ENCODE peak calls at places on chromosome 19, in four cellular contexts. U is HCT116, G is HepG2, E is K562. D is an unnamed sample. For H3K27me3, the result is how much of the 10 kb centered on the place peaks cover.

GRCh38 chr19:17812099-17812498 is 9.2 kb downstream of the INSL3 start:
- DNase-seq in U (no peak), G (no peak), E (no peak), D (no peak)

GRCh38 chr19:53519431-53519830 is 18.5 kb upstream of the ZNF331 start:
- DNase-seq in U (no peak), G (no peak), E (no peak), D (no peak)

GRCh38 chr19:20664917-20665781 is 3.8 kb upstream of the ZNF626 start:
- DNase-seq in U (no peak), G (peak), E (peak), D (no peak)

GRCh38 chr19:39590265-39590664 is 12.1 kb upstream of the LGALS13 start:
- DNase-seq in U (no peak), G (no peak), E (no peak), D (no peak)

GRCh38 chr19:40414536-40415535 is 1.7 kb upstream of the PRX start:
- DNase-seq in U (no peak), G (no peak), E (no peak), D (no peak)

GRCh38 chr19:40630571-40631160 is 29.5 kb downstream of the LTBP4 start:
- DNase-seq in U (no peak), G (no peak), E (no peak), D (no peak)

GRCh38 chr19:17950310-17951150 is 16.4 kb upstream of the KCNN1 start:
- DNase-seq in U (no peak), G (no peak), E (peak), D (no peak)

GRCh38 chr19:19550454-19550842 is 12.4 kb downstream of the CILP2 start:
- DNase-seq in U (no peak), G (no peak), E (no peak), D (no peak)

GRCh38 chr19:17847538-17848366 is at the start of gene JAK3:
- DNase-seq in U (no peak), G (peak), E (peak), D (no peak)

GRCh38 chr19:31408460-31409124 is 59.4 kb upstream of the TSHZ3 start:
- DNase-seq in U (no peak), G (no peak), E (peak), D (no peak)

GRCh38 chr19:39558623-39559117 is 18.7 kb upstream of the EID2 start:
- DNase-seq in U (no peak), G (no peak), E (no peak), D (no peak)

GRCh38 chr19:48918801-48919247 is 14.7 kb upstream of the DHDH start:
- DNase-seq in U (no peak), G (no peak), E (peak), D (no peak)

GRCh38 chr19:6718741-6719539 is 1.5 kb downstream of the C3 start:
- DNase-seq in U (peak), G (peak), E (peak), D (no peak)

GRCh38 chr19:14476663-14477401 is 1.7 kb upstream of the PTGER1 start:
- DNase-seq in U (peak), G (no peak), E (peak), D (no peak)

GRCh38 chr19:7575426-7576040 is 20.1 kb upstream of the CAMSAP3 start:
- DNase-seq in U (peak), G (no peak), E (peak), D (no peak)

GRCh38 chr19:14830702-14831101 is 4.3 kb downstream of the OR7A5 start:
- DNase-seq in U (no peak), G (no peak), E (peak), D (no peak)

GRCh38 chr19:50489461-50490011 is 12.9 kb upstream of the GARIN5A start:
- DNase-seq in U (no peak), G (no peak), E (no peak), D (no peak)

GRCh38 chr19:50488795-50489194 is 12.1 kb upstream of the GARIN5A start:
- DNase-seq in U (no peak), G (no peak), E (no peak), D (no peak)

GRCh38 chr19:50490991-50491472 is 14.4 kb upstream of the GARIN5A start:
- DNase-seq in U (no peak), G (no peak), E (no peak), D (no peak)

GRCh38 chr19:50492303-50493052 is 15.8 kb upstream of the GARIN5A start:
- DNase-seq in U (no peak), G (no peak), E (peak), D (no peak)

DNA sequence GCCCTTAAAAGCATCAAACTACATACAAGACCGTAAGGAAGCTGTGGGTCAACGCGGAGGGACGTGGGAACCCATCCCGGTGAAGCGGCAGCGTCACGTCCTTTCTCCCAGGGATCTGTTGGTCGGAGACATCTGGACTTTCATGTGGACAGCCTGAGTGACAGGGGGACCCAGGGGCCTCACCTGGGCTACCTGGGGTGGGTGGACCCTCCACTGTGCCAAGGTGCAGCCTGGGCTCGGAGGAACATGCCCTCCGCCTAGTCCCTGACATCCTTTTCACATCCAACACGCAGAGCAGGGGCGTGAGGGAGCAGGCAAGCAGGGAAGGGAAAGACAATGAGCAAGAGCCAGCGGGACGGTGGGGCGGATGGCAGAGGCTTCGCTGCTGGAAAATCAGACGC is 13.8 kb upstream of the GARIN5A start:
- DNase-seq in U (no peak), G (no peak), E (no peak), D (no peak)
- H3K27me3 ChIP-seq in U (under half), G (under half), E (under half), D (under half)

DNA sequence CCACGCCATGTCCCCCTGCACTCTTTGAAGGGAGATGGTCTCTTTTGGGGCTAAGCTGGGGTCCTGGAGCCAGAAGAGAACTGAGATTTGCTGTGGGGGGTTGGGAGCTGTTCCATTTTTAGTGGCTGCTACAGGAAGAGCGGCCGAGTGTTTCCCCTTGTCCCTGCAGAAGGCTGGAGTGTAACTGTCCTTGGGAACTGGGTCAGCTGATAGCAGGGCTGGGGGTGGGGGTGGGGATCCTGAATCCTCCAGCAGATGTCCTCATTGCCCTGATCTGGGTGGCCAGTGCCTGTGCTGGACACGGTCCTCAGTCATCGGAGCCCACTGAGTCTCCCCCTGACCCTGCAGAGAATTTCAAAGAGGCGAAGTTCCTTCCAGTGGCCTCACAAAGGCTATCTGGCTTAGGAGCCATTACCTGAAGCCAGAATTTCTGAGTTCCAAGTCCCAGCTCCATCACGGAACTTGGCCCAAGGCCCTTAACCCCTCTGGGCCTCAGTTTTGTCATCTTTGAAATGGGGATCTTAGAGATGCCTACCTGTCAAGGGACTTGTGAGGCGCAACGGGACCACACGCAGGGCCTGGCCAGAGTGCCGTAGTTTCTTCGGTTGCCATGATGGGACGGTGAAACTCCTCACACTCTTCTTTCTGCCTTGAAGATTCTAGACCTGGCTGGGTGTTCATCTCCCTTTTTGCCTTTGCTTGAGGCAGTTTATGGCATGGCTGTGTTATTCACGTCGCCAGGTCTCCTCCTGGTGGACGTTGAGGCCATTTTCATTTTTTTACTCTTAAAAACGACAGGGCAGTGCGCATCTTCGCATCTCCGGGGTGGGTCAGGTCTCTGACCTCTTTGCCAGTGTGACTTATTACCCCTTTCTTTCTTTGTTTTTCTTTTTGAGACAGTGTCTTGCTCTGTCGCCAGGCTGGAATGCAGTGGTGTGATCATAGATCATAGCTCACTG is 51.9 kb downstream of the DNM2 start:
- DNase-seq in U (no peak), G (peak), E (peak), D (no peak)
- TF ChIP-seq TCF7L2 in U (no peak), G (no peak), E (no peak), D (no peak)

DNA sequence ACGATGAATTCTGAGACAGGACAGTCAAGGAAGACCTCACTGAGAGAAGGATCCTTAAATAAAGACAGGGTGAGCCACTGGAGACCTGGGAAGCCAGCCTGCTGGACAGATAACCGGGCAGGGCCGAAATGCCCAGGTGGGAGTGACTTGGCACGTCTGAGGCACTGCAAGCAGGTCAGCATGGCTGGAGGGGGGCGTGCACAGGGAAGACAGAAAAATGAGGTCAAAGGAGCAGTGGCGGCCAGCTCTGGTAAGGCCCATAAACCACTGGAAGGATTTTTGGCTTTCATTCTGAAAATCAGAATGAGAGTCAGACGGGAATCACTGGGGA is 5.8 kb upstream of the ATP1A3 start:
- DNase-seq in U (no peak), G (no peak), E (no peak), D (no peak)
- H3K27me3 ChIP-seq in U (under half), G (under half), E (half or more), D (under half)

DNA sequence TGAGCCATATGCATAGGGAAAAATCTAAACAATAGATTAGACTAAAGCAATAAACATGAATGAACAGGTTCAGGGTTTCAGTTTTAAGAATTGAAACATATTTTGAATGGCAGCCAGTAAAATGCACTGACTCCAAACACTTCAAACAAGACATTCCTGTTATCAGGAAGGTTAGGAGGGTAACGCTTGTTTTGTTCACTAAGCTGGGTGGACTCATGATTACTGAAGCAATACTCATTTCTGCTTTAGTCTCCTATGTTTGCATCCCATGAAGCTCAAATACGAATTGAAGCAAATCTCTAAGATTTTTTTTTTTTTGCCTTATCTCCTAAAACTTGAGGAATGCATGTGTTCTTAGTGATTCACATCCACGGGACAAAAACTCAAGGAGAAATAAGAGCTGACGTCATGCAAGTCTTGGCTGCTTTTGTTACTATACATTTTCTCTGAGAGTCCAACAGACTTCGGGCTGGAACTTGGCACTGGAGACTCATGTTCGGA is 29.1 kb upstream of the IGFL4 start:
- DNase-seq in U (no peak), G (peak), E (no peak), D (no peak)
- TF ChIP-seq TCF7L2 in U (no peak), G (no peak), E (no peak), D (no peak)

GRCh38 chr19:55368106-55368505 is 2.2 kb downstream of the IL11 start:
- DNase-seq in U (no peak), G (no peak), E (no peak), D (no peak)
- H3K27me3 ChIP-seq in U (under half), G (under half), E (under half), D (under half)

GRCh38 chr19:43798546-43799409 is 3.5 kb downstream of the LYPD5 start:
- DNase-seq in U (peak), G (no peak), E (peak), D (no peak)
- TF ChIP-seq TCF7L2 in U (no peak), G (no peak), E (no peak), D (no peak)